ENCODE peak calls at places on chromosomes 6 and 20, in four cellular contexts. T is stimulated activated CD8-positive, alpha-beta memory T cell treated with anti-CD3 and anti-CD28 coated beads, Interleukin-2, amount 100 ng/mL, for 48 hours; O is T-cell; B is stimulated activated CD4-positive, alpha-beta T cell treated with anti-CD3 and anti-CD28 coated beads, Interleukin-2, amount 100 ng/mL, for 48 hours. V is an unnamed sample.

GRCh38 chr20:2022163-2022562 is 28.3 kb upstream of the PDYN start:
- DNase-seq in T (no peak), O (no peak), B (no peak), V (no peak)

GRCh38 chr20:45153147-45153546 is 21.6 kb upstream of the PI3 start:
- DNase-seq in T (no peak), O (no peak), B (no peak), V (no peak)

GRCh38 chr6:109393882-109394281 is 11.6 kb upstream of the CD164 start:
- DNase-seq in T (no peak), O (no peak), B (no peak), V (no peak)

GRCh38 chr6:5638666-5639065 is 368.1 kb downstream of the NRN1 start:
- DNase-seq in T (no peak), O (no peak), B (no peak), V (no peak)

GRCh38 chr6:166724576-166724975 is 97.5 kb upstream of the RPS6KA2 start:
- DNase-seq in T (no peak), O (no peak), B (no peak), V (no peak)

GRCh38 chr6:108793449-108794134 is 54.6 kb upstream of the ARMC2 start:
- DNase-seq in T (no peak), O (no peak), B (no peak), V (no peak)

GRCh38 chr6:169654590-169655391 is 47.0 kb downstream of the WDR27 start:
- DNase-seq in T (peak; percentile 33), O (peak; percentile 80), B (peak; percentile 51), V (peak; percentile 41)

GRCh38 chr20:63847374-63848002 is 13.8 kb upstream of the ABHD16B start:
- DNase-seq in T (no peak), O (no peak), B (no peak), V (peak; percentile 62)

GRCh38 chr6:36443951-36444428 is 1.2 kb downstream of the KCTD20 start:
- DNase-seq in T (no peak), O (peak; percentile 9), B (no peak), V (peak; percentile 25)

GRCh38 chr20:61516398-61517208 is 264.5 kb downstream of the CDH4 start:
- DNase-seq in T (no peak), O (no peak), B (no peak), V (no peak)

GRCh38 chr6:14502551-14502950 is 385.0 kb downstream of the CD83 start:
- DNase-seq in T (no peak), O (no peak), B (no peak), V (no peak)

GRCh38 chr6:12494161-12494560 is 204.0 kb downstream of the EDN1 start:
- DNase-seq in T (no peak), O (no peak), B (no peak), V (no peak)

GRCh38 chr20:48761023-48761785 is 66.6 kb downstream of the PREX1 start:
- DNase-seq in T (no peak), O (peak; percentile 80), B (no peak), V (no peak)

GRCh38 chr6:27608916-27609883 is 136.3 kb upstream of the ZNF184 start:
- DNase-seq in T (no peak), O (peak; percentile 5), B (no peak), V (peak; percentile 60)

GRCh38 chr20:20548527-20549266 is 163.7 kb downstream of the RALGAPA2 start:
- DNase-seq in T (no peak), O (no peak), B (no peak), V (no peak)

GRCh38 chr6:128600397-128600951 is 80.1 kb upstream of the PTPRK start:
- DNase-seq in T (no peak), O (no peak), B (no peak), V (peak; percentile 75)

GRCh38 chr6:52361945-52362442 is at the start of gene PAQR8:
- DNase-seq in T (peak; percentile 75), O (peak; percentile 82), B (peak; percentile 76), V (peak; percentile 35)

GRCh38 chr6:167034056-167034455 is 34.9 kb downstream of the CEP43 start:
- DNase-seq in T (no peak), O (no peak), B (no peak), V (no peak)

GRCh38 chr6:56356431-56356830 is 109.1 kb upstream of the COL21A1 start:
- DNase-seq in T (no peak), O (no peak), B (no peak), V (no peak)

GRCh38 chr6:30643656-30644055 is 3.3 kb upstream of the C6orf136 start:
- DNase-seq in T (no peak), O (no peak), B (no peak), V (no peak)

GRCh38 chr6:116139917-116140316 is 14.0 kb upstream of the COL10A1 start:
- DNase-seq in T (no peak), O (no peak), B (no peak), V (no peak)

GRCh38 chr6:26556263-26557070 is 18.3 kb downstream of the HMGN4 start:
- DNase-seq in T (peak; percentile 55), O (no peak), B (no peak), V (no peak)

GRCh38 chr20:47300071-47300470 is 56.4 kb downstream of the ZMYND8 start:
- DNase-seq in T (no peak), O (no peak), B (no peak), V (no peak)

GRCh38 chr6:25971187-25971811 is 8.7 kb downstream of the TRIM38 start:
- DNase-seq in T (no peak), O (no peak), B (no peak), V (peak; percentile 45)

GRCh38 chr6:25369450-25370086 is 90.4 kb downstream of the CARMIL1 start:
- DNase-seq in T (no peak), O (peak; percentile 23), B (no peak), V (no peak)

GRCh38 chr6:15763827-15764226 is 101.0 kb upstream of the DTNBP1 start:
- DNase-seq in T (no peak), O (no peak), B (no peak), V (peak; percentile 17)

GRCh38 chr6:48766349-48766748 is 655.4 kb upstream of the PTCHD4 start:
- DNase-seq in T (no peak), O (no peak), B (no peak), V (no peak)

GRCh38 chr20:58765795-58766194 is 73.2 kb downstream of the NPEPL1 start:
- DNase-seq in T (no peak), O (no peak), B (no peak), V (no peak)

GRCh38 chr6:148508401-148509151 is 165.9 kb downstream of the SASH1 start:
- DNase-seq in T (no peak), O (no peak), B (no peak), V (no peak)

GRCh38 chr6:44275749-44276648 is 5.7 kb downstream of the TMEM151B start:
- DNase-seq in T (no peak), O (peak; percentile 35), B (no peak), V (no peak)

GRCh38 chr6:111972714-111973678 is 80.9 kb upstream of the CCN6 start:
- DNase-seq in T (peak; percentile 41), O (peak; percentile 83), B (peak; percentile 47), V (peak; percentile 87)

GRCh38 chr6:40585661-40586269 is 1.4 kb downstream of the LRFN2 start:
- DNase-seq in T (no peak), O (no peak), B (peak; percentile 1), V (no peak)

GRCh38 chr6:152277826-152278247 is 359.3 kb downstream of the SYNE1 start:
- DNase-seq in T (no peak), O (no peak), B (no peak), V (no peak)

GRCh38 chr20:23641936-23642751 is 4.4 kb upstream of the CST3 start:
- DNase-seq in T (no peak), O (no peak), B (no peak), V (peak; percentile 48)

GRCh38 chr20:48530957-48531356 is 296.8 kb downstream of the PREX1 start:
- DNase-seq in T (no peak), O (no peak), B (no peak), V (no peak)

V was measured in dermis microvascular lymphatic vessel endothelial cell.